ENCODE peak calls at places on chromosomes 2 and 18, in four cellular contexts. P is stimulated activated CD4-positive, alpha-beta T cell treated with anti-CD3 and anti-CD28 coated beads, TNF-alpha, amount 100 ng/mL, for 48 hours; K is IMR-90; E is NCI-H345. I is an unnamed sample.
A peak's percentile ranks its signal among the peaks of the same experiment; 100 is the strongest.

GRCh38 chr2:220930542-220931076 is 641.5 kb downstream of the EPHA4 start:
- DNase-seq in E (no peak), P (no peak), K (peak; percentile 92), I (no peak)

GRCh38 chr18:63681449-63682381 is 20.0 kb upstream of the SERPINB3 start:
- DNase-seq in E (peak; percentile 4), K (no peak), P (no peak), I (no peak)

GRCh38 chr18:49728542-49728941 is 84.8 kb downstream of the ACAA2 start:
- DNase-seq in E (peak; percentile 50), K (no peak), P (no peak), I (no peak)

GRCh38 chr2:236505071-236505470 is 64.6 kb upstream of the ACKR3 start:
- DNase-seq in K (no peak), E (no peak), P (no peak), I (no peak)

GRCh38 chr2:63034575-63034974 is 16.1 kb upstream of the OTX1 start:
- DNase-seq in E (no peak), P (no peak), K (no peak), I (no peak)

GRCh38 chr2:23200460-23201113 is 184.4 kb upstream of the KLHL29 start:
- DNase-seq in P (no peak), E (no peak), K (no peak), I (no peak)

GRCh38 chr2:3595985-3596384 is 1.1 kb downstream of the COLEC11 start:
- DNase-seq in P (no peak), K (no peak), E (no peak), I (no peak)

GRCh38 chr18:76553715-76554603 is 58.9 kb upstream of the ZNF516 start:
- DNase-seq in E (no peak), P (no peak), K (peak; percentile 90), I (no peak)

GRCh38 chr18:35106013-35106844 is 65.0 kb downstream of the MAPRE2 start:
- DNase-seq in K (no peak), E (no peak), P (no peak), I (no peak)

GRCh38 chr2:219490186-219490585 is 8.5 kb upstream of the GMPPA start:
- DNase-seq in K (no peak), E (no peak), P (no peak), I (no peak)

GRCh38 chr2:58157754-58158153 is 83.4 kb downstream of the FANCL start:
- DNase-seq in E (no peak), P (no peak), K (no peak), I (no peak)

GRCh38 chr2:197179744-197180498 is 130.7 kb downstream of the ANKRD44 start:
- DNase-seq in E (no peak), K (peak; percentile 92), P (no peak), I (peak; percentile 40)

GRCh38 chr2:147449323-147450080 is 395.3 kb upstream of the ACVR2A start:
- DNase-seq in E (peak; percentile 45), K (no peak), P (peak; percentile 2), I (no peak)

GRCh38 chr2:241295326-241296095 is 20.0 kb downstream of the HDLBP start:
- DNase-seq in E (no peak), K (no peak), P (no peak), I (no peak)

GRCh38 chr2:47309952-47310800 is 92.8 kb upstream of the MSH2 start:
- DNase-seq in P (no peak), K (peak; percentile 51), E (peak; percentile 56), I (no peak)

GRCh38 chr18:48695671-48696070 is 156.8 kb downstream of the CTIF start:
- DNase-seq in P (no peak), K (no peak), E (no peak), I (no peak)

GRCh38 chr2:170930132-170931109 is 1.4 kb downstream of the GORASP2 start:
- DNase-seq in K (peak; percentile 17), E (peak; percentile 52), P (peak; percentile 25), I (no peak)

GRCh38 chr2:160473508-160474318 is 19.9 kb downstream of the RBMS1 start:
- DNase-seq in P (no peak), K (no peak), E (no peak), I (no peak)

GRCh38 chr2:105784577-105784976 is 39.9 kb downstream of the NCK2 start:
- DNase-seq in K (no peak), E (no peak), P (no peak), I (no peak)

GRCh38 chr2:241432824-241433448 is 75.4 kb downstream of the STK25 start:
- DNase-seq in E (peak; percentile 42), K (no peak), P (no peak), I (no peak)

GRCh38 chr2:136131961-136132839 is 14.3 kb upstream of the CXCR4 start:
- DNase-seq in K (no peak), P (no peak), E (peak; percentile 79), I (no peak)

GRCh38 chr2:138121769-138122661 is 157.7 kb downstream of the HNMT start:
- DNase-seq in E (peak; percentile 67), P (no peak), K (no peak), I (no peak)

GRCh38 chr2:10007440-10007839 is 35.9 kb upstream of the KLF11 start:
- DNase-seq in P (no peak), K (peak; percentile 27), E (no peak), I (no peak)

GRCh38 chr18:48108136-48108535 is 177.7 kb upstream of the SMAD2 start:
- DNase-seq in P (no peak), K (no peak), E (no peak), I (no peak)